ENCODE peak calls at places on chromosome 7, in five cellular contexts. K, Z, V, M and P are unnamed samples.
A peak's percentile ranks its signal among the peaks of the same experiment; 100 is the strongest.

GRCh38 chr7:81211204-81211603 is 292.4 kb upstream of the SEMA3C start:
- DNase-seq in V (no peak), Z (no peak), M (no peak), K (no peak), P (no peak)

GRCh38 chr7:35371221-35371620 is 117.3 kb upstream of the TBX20 start:
- DNase-seq in M (no peak), V (no peak), Z (no peak), K (no peak), P (no peak)

GRCh38 chr7:75866129-75866496 is 12.7 kb upstream of the RHBDD2 start:
- DNase-seq in V (no peak), K (no peak), M (peak; percentile 63), Z (peak; percentile 29), P (no peak)

GRCh38 chr7:69630292-69630691 is 32.0 kb downstream of the AUTS2 start:
- DNase-seq in V (no peak), K (no peak), Z (no peak), M (no peak), P (no peak)

GRCh38 chr7:83130623-83131545 is 31.8 kb downstream of the PCLO start:
- DNase-seq in V (no peak), M (no peak), Z (no peak), K (no peak), P (no peak)

GRCh38 chr7:130669051-130669700 is 628 bp upstream of the COPG2 start:
- DNase-seq in M (peak; percentile 42), K (no peak), Z (no peak), V (no peak), P (no peak)

GRCh38 chr7:144384071-144384470 is 19.4 kb downstream of the NOBOX start:
- DNase-seq in M (no peak), K (no peak), V (no peak), Z (no peak), P (no peak)

GRCh38 chr7:19020062-19020461 is 97.4 kb downstream of the TWIST1 start:
- DNase-seq in K (no peak), V (no peak), M (no peak), Z (no peak), P (no peak)

GRCh38 chr7:156515911-156516790 is 124.4 kb upstream of the RNF32 start:
- DNase-seq in M (no peak), V (no peak), K (no peak), Z (no peak), P (no peak)

GRCh38 chr7:101629171-101629570 is at the start of gene MYL10:
- DNase-seq in M (no peak), Z (no peak), K (no peak), V (no peak), P (no peak)

GRCh38 chr7:105639677-105640493 is 58.6 kb upstream of the EFCAB10 start:
- DNase-seq in V (no peak), M (peak; percentile 49), K (no peak), Z (peak; percentile 66), P (no peak)

GRCh38 chr7:100372694-100373093 is 593 bp upstream of the PILRA start:
- DNase-seq in M (no peak), K (no peak), V (no peak), Z (no peak), P (no peak)

GRCh38 chr7:20343211-20343610 is 12.5 kb downstream of the ITGB8 start:
- DNase-seq in M (no peak), V (no peak), Z (no peak), K (no peak), P (no peak)

GRCh38 chr7:47277321-47277781 is 304.6 kb downstream of the TNS3 start:
- DNase-seq in K (no peak), Z (no peak), M (no peak), V (no peak), P (no peak)